ENCODE peak calls at places on chromosomes 7 and 10, in four cellular contexts. A, X, Y and F are unnamed samples.

GRCh38 chr10:60964257-60965235 is 20.6 kb upstream of the RHOBTB1 start:
- DNase-seq in A (peak; percentile 44), X (peak; percentile 65), Y (peak; percentile 75), F (peak; percentile 28)

GRCh38 chr10:71608863-71609768 is 110.5 kb downstream of the C10orf105 start:
- DNase-seq in A (peak; percentile 82), X (peak; percentile 92), Y (peak; percentile 81), F (peak; percentile 76)

GRCh38 chr10:22723343-22723779 is 9.0 kb upstream of the PIP4K2A start:
- DNase-seq in A (no peak), X (no peak), Y (no peak), F (peak; percentile 38)

GRCh38 chr7:75968012-75968411 is 26.4 kb downstream of the TMEM120A start:
- DNase-seq in A (no peak), X (no peak), Y (peak; percentile 18), F (no peak)

GRCh38 chr7:150800576-150801241 is at the start of gene TMEM176A:
- DNase-seq in A (no peak), X (peak; percentile 34), Y (peak; percentile 61), F (peak; percentile 43)

GRCh38 chr7:157439149-157439548 is 102.3 kb downstream of the DNAJB6 start:
- DNase-seq in A (no peak), X (no peak), Y (no peak), F (no peak)

GRCh38 chr10:8056891-8057331 is 2.4 kb downstream of the GATA3 start:
- DNase-seq in A (no peak), X (no peak), Y (no peak), F (peak; percentile 82)

GRCh38 chr7:46838463-46838862 is 743.4 kb downstream of the TNS3 start:
- DNase-seq in A (no peak), X (no peak), Y (no peak), F (no peak)

GRCh38 chr7:45108863-45109262 is 2.6 kb downstream of the TBRG4 start:
- DNase-seq in A (no peak), X (no peak), Y (no peak), F (no peak)

GRCh38 chr7:45112648-45113047 is 1.2 kb upstream of the TBRG4 start:
- DNase-seq in A (no peak), X (no peak), Y (no peak), F (no peak)

GRCh38 chr7:45107356-45107755 is 4.1 kb downstream of the TBRG4 start:
- DNase-seq in A (no peak), X (no peak), Y (no peak), F (no peak)

GRCh38 chr7:45116048-45116447 is 4.6 kb upstream of the TBRG4 start:
- DNase-seq in A (no peak), X (no peak), Y (no peak), F (no peak)

GRCh38 chr7:45111298-45112223 is at the start of gene TBRG4:
- DNase-seq in A (peak; percentile 95), X (peak; percentile 96), Y (peak; percentile 96), F (peak; percentile 94)
- TF ChIP-seq CTCF in A (peak; percentile 48), X (no peak), Y (no peak), F (peak; percentile 32)

DNA sequence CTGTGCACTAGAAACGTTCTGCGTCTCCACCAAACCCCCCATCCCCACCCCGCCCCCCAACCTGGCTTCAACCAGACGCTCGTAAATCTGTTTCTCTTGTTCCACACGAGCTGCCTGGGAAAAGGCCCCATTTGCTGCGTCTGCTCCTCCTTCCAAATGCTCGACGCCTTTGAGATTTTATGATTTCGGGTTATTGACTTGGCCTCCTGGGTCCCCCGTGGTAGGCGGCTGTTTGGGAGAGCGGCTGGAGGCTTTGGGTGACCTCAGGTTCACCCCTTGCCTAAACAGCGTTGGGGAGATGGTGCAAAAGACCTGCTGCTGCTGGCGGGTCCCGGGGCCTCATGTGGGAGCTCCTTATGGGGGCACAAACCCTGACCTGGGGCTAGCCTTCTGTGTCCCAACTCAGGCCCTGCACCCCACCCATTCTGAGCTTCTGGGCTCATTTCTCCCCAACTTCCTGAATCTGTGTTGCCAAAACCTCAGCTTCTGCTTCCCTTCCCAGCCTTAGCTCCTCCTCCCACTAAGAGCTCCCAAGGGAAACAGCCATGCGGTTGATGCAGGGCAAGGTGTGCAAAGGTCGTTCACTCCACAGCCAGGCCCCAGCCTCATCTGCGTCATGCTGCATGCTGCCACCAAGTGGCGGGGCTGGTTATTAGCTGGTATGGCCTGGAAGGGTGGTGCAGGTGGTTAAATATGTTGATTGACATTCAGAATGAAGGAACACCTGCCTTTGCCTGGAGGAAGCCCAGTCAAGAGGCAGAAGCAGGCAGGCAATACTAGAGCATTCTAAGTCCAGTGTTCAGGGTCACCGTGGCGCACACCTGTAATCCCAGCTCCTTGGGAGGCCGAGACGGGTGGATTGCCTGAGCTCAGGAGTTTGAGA is 49.1 kb upstream of the ELN start:
- DNase-seq in A (no peak), X (peak; percentile 45), Y (peak; percentile 95), F (peak; percentile 81)
- TF ChIP-seq CTCF in A (no peak), X (no peak), Y (peak; percentile 46), F (peak; percentile 60)

DNA sequence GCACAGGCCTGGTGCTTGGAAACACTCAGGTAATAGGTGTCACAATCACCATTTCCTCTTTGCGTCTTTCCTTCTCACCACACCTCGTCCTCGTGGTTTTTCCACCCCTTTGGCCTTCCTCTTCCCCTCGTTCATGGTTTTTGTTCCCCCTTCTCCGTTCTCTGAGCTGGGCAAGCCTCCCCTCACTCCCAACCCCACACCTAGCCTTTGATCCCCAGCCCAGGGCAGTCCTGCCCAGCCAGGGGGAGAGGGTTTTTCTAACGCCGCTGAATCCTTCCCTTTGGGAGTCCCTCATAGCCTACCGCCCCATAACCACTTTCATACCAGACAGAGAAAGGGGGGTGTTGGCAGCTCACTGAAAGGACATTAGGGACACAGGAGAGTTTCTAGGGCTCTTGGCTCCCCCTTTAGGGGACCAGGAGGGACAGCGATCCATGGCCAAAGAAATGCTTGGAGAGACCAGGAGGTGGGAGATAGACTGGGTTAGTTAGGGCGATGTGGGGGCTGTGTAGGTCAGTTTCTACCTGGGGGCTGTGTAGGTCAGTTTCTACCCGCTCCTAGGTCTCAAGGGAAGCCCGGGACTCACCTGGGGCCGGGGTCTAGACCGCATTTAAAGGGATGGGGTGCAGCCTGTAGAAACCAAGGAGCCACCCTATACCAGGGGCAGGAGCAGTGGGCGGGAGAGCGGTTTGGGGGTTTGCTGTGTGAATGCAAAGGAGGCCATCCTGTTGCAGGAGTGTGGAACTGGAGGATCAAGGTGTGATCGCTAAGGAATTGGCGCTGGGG is 1.4 kb downstream of the EPHB4 start:
- DNase-seq in A (no peak), X (no peak), Y (peak; percentile 45), F (peak; percentile 29)
- TF ChIP-seq CTCF in A (no peak), X (no peak), Y (no peak), F (no peak)

DNA sequence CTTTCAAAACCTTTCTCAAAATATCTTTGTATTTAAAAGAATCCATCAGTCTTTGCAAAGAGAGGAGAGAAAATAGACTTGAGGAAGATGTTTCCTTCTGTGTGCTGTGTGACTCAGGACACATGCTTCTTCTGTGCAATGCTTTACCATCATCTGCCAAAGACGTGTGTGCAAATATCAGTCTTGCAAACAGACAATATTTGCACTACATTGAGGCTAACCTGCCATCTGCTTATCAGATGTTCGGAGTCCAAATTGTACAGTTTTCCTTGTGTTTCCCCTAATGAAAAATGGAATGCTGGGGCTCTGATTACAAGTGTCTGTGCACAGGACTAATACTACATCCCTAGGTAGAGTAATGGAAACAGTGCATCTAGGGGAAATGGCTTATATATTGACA is 353.1 kb upstream of the LRRTM3 start:
- DNase-seq in A (no peak), X (no peak), Y (no peak), F (no peak)
- TF ChIP-seq CTCF in A (no peak), X (no peak), Y (no peak), F (no peak)

DNA sequence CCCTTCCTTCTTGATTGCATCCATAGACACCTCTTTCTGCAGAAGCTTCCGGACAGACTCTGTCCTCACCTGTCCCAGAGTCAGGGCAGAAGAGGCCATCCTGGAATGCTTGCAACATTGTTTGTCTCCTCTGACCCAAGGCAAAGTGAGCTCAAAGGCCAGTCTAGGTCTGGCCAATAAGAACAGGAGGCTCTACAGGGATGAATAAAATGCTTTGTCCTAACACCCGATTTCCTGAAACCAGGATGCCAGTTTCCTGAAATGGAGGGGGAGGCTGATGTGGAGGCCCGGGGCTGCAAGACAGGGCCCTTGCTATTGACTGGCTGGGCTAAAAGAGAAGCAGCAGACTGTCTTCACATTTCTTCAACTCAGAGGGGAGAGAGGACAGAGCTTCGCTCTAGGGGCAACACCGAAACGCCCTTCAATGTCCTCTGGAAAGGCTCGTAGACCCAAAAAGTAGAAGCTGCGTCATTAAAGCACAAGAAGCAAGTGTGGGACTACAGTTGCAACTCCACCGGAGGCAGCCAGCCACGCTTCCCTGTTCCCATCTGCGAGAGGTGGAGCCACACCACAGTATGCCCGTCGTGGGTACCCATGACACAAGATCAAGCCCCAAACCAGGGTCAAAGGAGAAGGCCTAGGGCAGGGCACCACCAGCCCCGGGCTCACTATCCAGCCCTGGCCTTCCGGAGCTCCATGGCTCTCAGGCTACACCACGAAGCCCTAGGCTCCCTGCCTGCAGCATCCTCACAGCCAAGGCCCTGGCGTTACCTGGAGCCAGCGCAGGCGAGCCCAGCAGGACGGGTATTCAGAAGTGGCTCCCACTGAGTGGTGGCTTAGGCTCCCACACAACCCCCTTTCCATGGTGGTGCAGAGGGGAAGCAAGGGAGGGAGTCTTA is 29.3 kb upstream of the NDST2 start:
- DNase-seq in A (no peak), X (no peak), Y (no peak), F (no peak)
- TF ChIP-seq CTCF in A (no peak), X (no peak), Y (no peak), F (no peak)

DNA sequence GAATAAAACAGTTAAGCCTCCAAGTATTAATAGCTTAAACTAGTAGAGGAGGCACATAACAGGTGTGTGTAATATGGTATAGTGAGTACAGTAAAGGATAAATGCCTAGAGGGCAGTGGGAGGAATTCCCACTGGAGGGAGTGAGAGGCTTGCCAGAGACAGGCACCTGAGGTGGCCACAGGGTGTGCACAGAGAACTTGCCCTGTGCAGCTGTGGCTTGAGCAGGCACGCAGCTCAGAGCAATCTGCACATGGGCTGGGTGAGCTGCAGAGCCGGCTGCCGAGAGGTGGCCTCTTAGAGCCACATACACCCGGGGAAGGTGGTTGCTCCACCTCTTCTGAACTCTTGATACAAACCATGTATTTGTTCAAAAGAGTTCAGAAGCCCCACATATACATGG is 237.1 kb downstream of the COBL start:
- DNase-seq in A (no peak), X (no peak), Y (no peak), F (no peak)
- TF ChIP-seq CTCF in A (no peak), X (no peak), Y (no peak), F (no peak)

DNA sequence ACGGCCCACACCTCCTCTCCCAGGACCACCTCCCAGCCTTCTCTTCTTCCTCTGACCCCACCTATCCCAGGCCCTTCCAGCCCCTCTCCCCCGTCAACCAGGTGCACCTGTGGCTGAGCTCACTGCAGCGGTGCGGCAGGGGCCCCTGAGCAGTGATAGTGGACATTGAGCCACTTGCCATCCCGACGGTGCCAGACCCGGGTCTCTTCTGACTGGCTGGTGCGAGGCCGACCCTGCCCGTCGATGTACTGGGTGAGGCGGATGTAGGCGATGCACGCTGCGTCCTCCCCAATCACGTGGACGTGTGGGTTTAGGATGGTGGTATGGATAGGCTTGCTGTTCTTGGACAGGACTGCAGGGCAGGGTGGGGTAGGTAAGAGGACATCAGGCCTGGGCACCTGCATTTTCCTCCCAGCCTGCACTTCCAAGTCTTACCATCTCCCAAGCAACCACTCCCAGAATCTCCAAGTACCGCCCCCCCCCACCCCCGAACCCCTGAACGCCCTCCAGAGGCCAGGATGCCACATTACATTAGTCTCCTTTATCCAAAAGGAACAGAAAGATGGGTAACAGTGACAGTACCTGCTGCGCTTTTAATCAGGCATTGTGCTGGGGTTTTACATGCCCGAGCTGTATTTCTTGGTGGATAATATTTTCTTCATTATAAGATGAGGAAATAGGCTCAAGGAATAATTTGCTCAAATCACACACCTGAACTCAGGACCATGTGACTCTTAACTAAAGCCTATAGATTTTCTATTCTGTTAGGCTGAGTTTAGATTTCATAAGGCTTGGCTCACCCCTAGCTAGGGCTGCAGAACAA is 3.7 kb upstream of the NDST2 start:
- DNase-seq in A (no peak), X (no peak), Y (no peak), F (peak; percentile 48)
- TF ChIP-seq CTCF in A (no peak), X (peak; percentile 49), Y (no peak), F (peak; percentile 27)